ENCODE peak calls at places on chromosomes 16 and 17, in ten cellular contexts. One of them, this sample, is unnamed.

GRCh38 chr17:63993368-63993990 is 4.7 kb upstream of the PRR29 start:
- DNase-seq in HFFc6: no peak
- DNase-seq in cardiac muscle cell: no peak
- DNase-seq in spleen: peak; percentile 74
- DNase-seq in nephron progenitor cell: no peak
- DNase-seq in kidney epithelial cell: no peak
- DNase-seq in H1: no peak
- DNase-seq in IMR-90: no peak
- DNase-seq in A549: no peak
- DNase-seq in heart right ventricle: no peak
- DNase-seq in this sample: no peak

GRCh38 chr17:78919816-78920516 is 5.2 kb downstream of the TIMP2 start:
- DNase-seq in HFFc6: no peak
- DNase-seq in cardiac muscle cell: no peak
- DNase-seq in spleen: no peak
- DNase-seq in nephron progenitor cell: no peak
- DNase-seq in kidney epithelial cell: no peak
- DNase-seq in H1: no peak
- DNase-seq in IMR-90: no peak
- DNase-seq in A549: no peak
- DNase-seq in heart right ventricle: no peak
- DNase-seq in this sample: no peak

GRCh38 chr16:87202346-87202745 is 114.8 kb downstream of the C16orf95 start:
- DNase-seq in HFFc6: peak; percentile 10
- DNase-seq in cardiac muscle cell: peak; percentile 50
- DNase-seq in spleen: no peak
- DNase-seq in nephron progenitor cell: no peak
- DNase-seq in kidney epithelial cell: no peak
- DNase-seq in H1: no peak
- DNase-seq in IMR-90: peak; percentile 30
- DNase-seq in A549: no peak
- DNase-seq in heart right ventricle: no peak
- DNase-seq in this sample: no peak

GRCh38 chr17:35095741-35096140 is 23.9 kb downstream of the RAD51D start:
- DNase-seq in HFFc6: no peak
- DNase-seq in cardiac muscle cell: no peak
- DNase-seq in spleen: no peak
- DNase-seq in nephron progenitor cell: no peak
- DNase-seq in kidney epithelial cell: no peak
- DNase-seq in H1: no peak
- DNase-seq in IMR-90: no peak
- DNase-seq in A549: no peak
- DNase-seq in heart right ventricle: no peak
- DNase-seq in this sample: no peak

GRCh38 chr17:77886387-77886728 is 72.1 kb upstream of the TNRC6C start:
- DNase-seq in HFFc6: no peak
- DNase-seq in cardiac muscle cell: no peak
- DNase-seq in spleen: peak; percentile 92
- DNase-seq in nephron progenitor cell: no peak
- DNase-seq in kidney epithelial cell: no peak
- DNase-seq in H1: no peak
- DNase-seq in IMR-90: no peak
- DNase-seq in A549: no peak
- DNase-seq in heart right ventricle: peak; percentile 39
- DNase-seq in this sample: no peak

GRCh38 chr17:53462393-53462811 is 360.3 kb upstream of the KIF2B start:
- DNase-seq in HFFc6: no peak
- DNase-seq in cardiac muscle cell: peak; percentile 67
- DNase-seq in spleen: no peak
- DNase-seq in nephron progenitor cell: no peak
- DNase-seq in kidney epithelial cell: peak; percentile 76
- DNase-seq in H1: no peak
- DNase-seq in IMR-90: no peak
- DNase-seq in A549: no peak
- DNase-seq in heart right ventricle: no peak
- DNase-seq in this sample: no peak

GRCh38 chr17:28788100-28788499 is 44.3 kb downstream of the TRAF4 start:
- DNase-seq in HFFc6: no peak
- DNase-seq in cardiac muscle cell: no peak
- DNase-seq in spleen: no peak
- DNase-seq in nephron progenitor cell: no peak
- DNase-seq in kidney epithelial cell: no peak
- DNase-seq in H1: no peak
- DNase-seq in IMR-90: no peak
- DNase-seq in A549: no peak
- DNase-seq in heart right ventricle: no peak
- DNase-seq in this sample: no peak

GRCh38 chr16:35425270-35425669 is 1965.9 kb downstream of the TP53TG3F start:
- DNase-seq in HFFc6: no peak
- DNase-seq in cardiac muscle cell: no peak
- DNase-seq in spleen: no peak
- DNase-seq in nephron progenitor cell: no peak
- DNase-seq in kidney epithelial cell: no peak
- DNase-seq in H1: no peak
- DNase-seq in IMR-90: no peak
- DNase-seq in A549: no peak
- DNase-seq in heart right ventricle: no peak
- DNase-seq in this sample: no peak

GRCh38 chr17:9361572-9361955 is 214.1 kb downstream of the STX8 start:
- DNase-seq in HFFc6: no peak
- DNase-seq in cardiac muscle cell: no peak
- DNase-seq in spleen: no peak
- DNase-seq in nephron progenitor cell: no peak
- DNase-seq in kidney epithelial cell: no peak
- DNase-seq in H1: no peak
- DNase-seq in IMR-90: no peak
- DNase-seq in A549: no peak
- DNase-seq in heart right ventricle: no peak
- DNase-seq in this sample: no peak

GRCh38 chr16:84979516-84979915 is 31.8 kb downstream of the ZDHHC7 start:
- DNase-seq in HFFc6: no peak
- DNase-seq in cardiac muscle cell: no peak
- DNase-seq in spleen: no peak
- DNase-seq in nephron progenitor cell: no peak
- DNase-seq in kidney epithelial cell: no peak
- DNase-seq in H1: no peak
- DNase-seq in IMR-90: peak; percentile 64
- DNase-seq in A549: no peak
- DNase-seq in heart right ventricle: no peak
- DNase-seq in this sample: no peak

GRCh38 chr16:57039148-57039812 is 49.9 kb downstream of the NLRC5 start:
- DNase-seq in HFFc6: peak; percentile 18
- DNase-seq in cardiac muscle cell: peak; percentile 93
- DNase-seq in spleen: peak; percentile 86
- DNase-seq in nephron progenitor cell: no peak
- DNase-seq in kidney epithelial cell: no peak
- DNase-seq in H1: no peak
- DNase-seq in IMR-90: peak; percentile 81
- DNase-seq in A549: no peak
- DNase-seq in heart right ventricle: no peak
- DNase-seq in this sample: no peak

GRCh38 chr16:19382887-19383816 is 34.5 kb upstream of the TMC5 start:
- DNase-seq in HFFc6: no peak
- DNase-seq in cardiac muscle cell: no peak
- DNase-seq in spleen: no peak
- DNase-seq in nephron progenitor cell: no peak
- DNase-seq in kidney epithelial cell: no peak
- DNase-seq in H1: no peak
- DNase-seq in IMR-90: no peak
- DNase-seq in A549: no peak
- DNase-seq in heart right ventricle: no peak
- DNase-seq in this sample: no peak

GRCh38 chr17:14815079-14815478 is 450.0 kb downstream of the PMP22 start:
- DNase-seq in HFFc6: peak; percentile 5
- DNase-seq in cardiac muscle cell: no peak
- DNase-seq in spleen: no peak
- DNase-seq in nephron progenitor cell: no peak
- DNase-seq in kidney epithelial cell: no peak
- DNase-seq in H1: no peak
- DNase-seq in IMR-90: peak; percentile 59
- DNase-seq in A549: no peak
- DNase-seq in heart right ventricle: no peak
- DNase-seq in this sample: no peak

GRCh38 chr16:57472665-57473060 is 10.2 kb downstream of the POLR2C start:
- DNase-seq in HFFc6: no peak
- DNase-seq in cardiac muscle cell: no peak
- DNase-seq in spleen: peak; percentile 62
- DNase-seq in nephron progenitor cell: no peak
- DNase-seq in kidney epithelial cell: no peak
- DNase-seq in H1: peak; percentile 58
- DNase-seq in IMR-90: no peak
- DNase-seq in A549: no peak
- DNase-seq in heart right ventricle: no peak
- DNase-seq in this sample: no peak

GRCh38 chr16:31402687-31403086 is 9.6 kb downstream of the ITGAD start:
- DNase-seq in HFFc6: peak; percentile 22
- DNase-seq in cardiac muscle cell: peak; percentile 13
- DNase-seq in spleen: no peak
- DNase-seq in nephron progenitor cell: no peak
- DNase-seq in kidney epithelial cell: no peak
- DNase-seq in H1: no peak
- DNase-seq in IMR-90: no peak
- DNase-seq in A549: no peak
- DNase-seq in heart right ventricle: no peak
- DNase-seq in this sample: no peak

DNA sequence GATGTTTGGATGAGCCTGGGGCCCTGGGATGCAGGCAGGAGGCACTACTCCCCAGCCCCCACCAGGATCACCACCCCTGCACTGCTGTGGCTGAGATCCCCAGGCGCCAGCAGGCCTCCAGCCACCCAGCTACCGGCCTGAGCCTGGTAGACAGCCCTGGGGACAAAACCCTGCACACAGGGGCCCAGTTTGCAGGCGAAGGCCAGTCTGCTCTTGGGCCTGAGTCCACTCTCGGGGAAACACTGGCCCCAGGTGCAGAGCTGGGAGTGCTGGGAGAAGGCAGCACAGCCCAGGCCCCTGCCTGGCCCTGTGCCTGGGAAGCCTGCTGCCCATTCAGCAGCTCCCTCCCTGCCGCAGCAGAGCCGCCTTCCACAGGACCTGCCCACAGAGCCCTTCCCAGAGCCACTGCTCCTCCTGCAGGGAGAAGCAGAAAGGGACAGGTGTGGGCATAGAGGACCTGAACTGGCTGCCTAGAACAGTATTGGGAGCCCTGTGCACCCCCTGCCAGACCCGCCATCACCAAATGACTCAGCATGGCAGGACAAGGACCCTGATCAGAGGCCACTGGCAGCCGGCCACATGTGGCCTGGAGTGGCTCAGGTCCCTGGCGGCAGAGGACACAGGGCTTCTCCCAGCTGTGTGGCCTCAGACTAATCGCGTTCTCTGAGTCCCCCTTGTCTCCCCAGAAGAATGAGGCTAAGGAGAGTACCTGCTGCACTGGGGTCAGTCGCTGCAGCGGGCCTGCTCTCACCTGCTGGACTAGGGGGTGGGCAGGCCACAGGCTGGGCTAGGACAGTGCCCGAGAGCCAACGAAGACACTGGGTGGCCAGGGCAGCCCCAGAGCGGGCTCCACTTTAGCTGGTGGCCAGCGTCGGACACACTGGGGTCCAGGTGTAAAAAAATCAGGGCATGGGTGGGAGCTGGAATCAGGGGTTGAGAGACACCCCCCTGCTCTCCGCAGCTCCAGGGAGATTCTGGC is 10.7 kb downstream of the MSRB1 start:
- DNase-seq in HFFc6: peak; percentile 9
- DNase-seq in cardiac muscle cell: no peak
- DNase-seq in spleen: no peak
- DNase-seq in nephron progenitor cell: no peak
- DNase-seq in kidney epithelial cell: no peak
- DNase-seq in H1: no peak
- DNase-seq in IMR-90: no peak
- DNase-seq in A549: peak; percentile 73
- DNase-seq in heart right ventricle: no peak
- DNase-seq in this sample: no peak
- TF ChIP-seq CTCF in HFFc6: no peak
- TF ChIP-seq CTCF in cardiac muscle cell: peak; percentile 15
- TF ChIP-seq CTCF in spleen: no peak
- TF ChIP-seq CTCF in nephron progenitor cell: no peak
- TF ChIP-seq CTCF in kidney epithelial cell: peak; percentile 39
- TF ChIP-seq CTCF in H1: peak; percentile 57
- TF ChIP-seq CTCF in IMR-90: peak; percentile 5
- TF ChIP-seq CTCF in A549: peak; percentile 47
- TF ChIP-seq CTCF in heart right ventricle: no peak
- TF ChIP-seq CTCF in this sample: no peak

GRCh38 chr16:88924834-88925539 is 52.0 kb downstream of the CBFA2T3 start:
- DNase-seq in HFFc6: peak; percentile 52
- DNase-seq in cardiac muscle cell: peak; percentile 89
- DNase-seq in spleen: peak; percentile 89
- DNase-seq in nephron progenitor cell: peak; percentile 49
- DNase-seq in kidney epithelial cell: peak; percentile 51
- DNase-seq in H1: no peak
- DNase-seq in IMR-90: peak; percentile 73
- DNase-seq in A549: peak; percentile 87
- DNase-seq in heart right ventricle: no peak
- DNase-seq in this sample: no peak
- TF ChIP-seq CTCF in HFFc6: peak; percentile 50
- TF ChIP-seq CTCF in cardiac muscle cell: peak; percentile 57
- TF ChIP-seq CTCF in spleen: peak; percentile 56
- TF ChIP-seq CTCF in nephron progenitor cell: no peak
- TF ChIP-seq CTCF in kidney epithelial cell: peak; percentile 68
- TF ChIP-seq CTCF in H1: peak; percentile 32
- TF ChIP-seq CTCF in IMR-90: peak; percentile 58
- TF ChIP-seq CTCF in A549: peak; percentile 27
- TF ChIP-seq CTCF in heart right ventricle: peak; percentile 18
- TF ChIP-seq CTCF in this sample: no peak

GRCh38 chr16:70254095-70254964 is 2.6 kb upstream of the EXOSC6 start:
- DNase-seq in HFFc6: no peak
- DNase-seq in cardiac muscle cell: no peak
- DNase-seq in spleen: no peak
- DNase-seq in nephron progenitor cell: no peak
- DNase-seq in kidney epithelial cell: no peak
- DNase-seq in H1: no peak
- DNase-seq in IMR-90: peak; percentile 11
- DNase-seq in A549: no peak
- DNase-seq in heart right ventricle: no peak
- DNase-seq in this sample: no peak
- TF ChIP-seq CTCF in HFFc6: peak; percentile 41
- TF ChIP-seq CTCF in cardiac muscle cell: no peak
- TF ChIP-seq CTCF in spleen: no peak
- TF ChIP-seq CTCF in nephron progenitor cell: no peak
- TF ChIP-seq CTCF in kidney epithelial cell: no peak
- TF ChIP-seq CTCF in H1: no peak
- TF ChIP-seq CTCF in IMR-90: no peak
- TF ChIP-seq CTCF in A549: no peak
- TF ChIP-seq CTCF in heart right ventricle: peak; percentile 7
- TF ChIP-seq CTCF in this sample: no peak

DNA sequence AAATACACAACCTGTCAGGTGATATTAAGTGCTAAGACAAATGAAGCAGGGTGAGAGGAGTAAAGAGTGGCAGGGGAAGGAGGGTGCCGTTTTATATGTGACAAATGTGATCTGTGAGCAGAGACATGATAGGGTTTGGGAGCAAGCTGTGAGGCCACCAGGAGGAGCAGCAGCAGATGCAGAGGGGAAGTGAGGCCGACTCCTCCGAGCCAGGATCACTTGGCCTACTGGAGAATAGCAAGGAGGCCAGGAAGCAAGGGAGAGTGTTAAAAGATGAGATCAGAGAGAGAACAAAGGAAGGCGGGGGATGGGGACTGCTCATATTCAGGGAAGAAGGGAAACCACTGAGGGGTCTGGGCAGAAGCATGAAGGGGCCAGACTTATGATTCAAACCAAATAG is 129.4 kb downstream of the TANGO6 start:
- DNase-seq in HFFc6: peak; percentile 63
- DNase-seq in cardiac muscle cell: peak; percentile 79
- DNase-seq in spleen: no peak
- DNase-seq in nephron progenitor cell: peak; percentile 37
- DNase-seq in kidney epithelial cell: peak; percentile 49
- DNase-seq in H1: peak; percentile 63
- DNase-seq in IMR-90: peak; percentile 70
- DNase-seq in A549: peak; percentile 45
- DNase-seq in heart right ventricle: no peak
- DNase-seq in this sample: no peak
- TF ChIP-seq CTCF in HFFc6: peak; percentile 67
- TF ChIP-seq CTCF in cardiac muscle cell: peak; percentile 66
- TF ChIP-seq CTCF in spleen: no peak
- TF ChIP-seq CTCF in nephron progenitor cell: no peak
- TF ChIP-seq CTCF in kidney epithelial cell: peak; percentile 68
- TF ChIP-seq CTCF in H1: peak; percentile 60
- TF ChIP-seq CTCF in IMR-90: peak; percentile 52
- TF ChIP-seq CTCF in A549: peak; percentile 34
- TF ChIP-seq CTCF in heart right ventricle: no peak
- TF ChIP-seq CTCF in this sample: no peak

This sample was measured in mesothelial cell of epicardium.